ENCODE peak calls at places on chromosomes 4 and X, in ten cellular contexts. N is cardiac muscle cell; O is fibroblast of lung; B is uterus; S is adrenal gland; R is heart left ventricle; T is PC-3; W is naive thymus-derived CD4-positive, alpha-beta T cell; U is CD4-positive, CD25-positive, alpha-beta regulatory T cell; K is transverse colon. D is an unnamed sample.

GRCh38 chr4:783133-783541 is 42.8 kb downstream of the CPLX1 start:
- DNase-seq in N (no peak), O (no peak), B (no peak), S (no peak), R (no peak), T (no peak), W (no peak), U (no peak), K (no peak), D (no peak)

GRCh38 chrX:132671229-132671641 is 182.4 kb upstream of the MBNL3 start:
- DNase-seq in N (no peak), O (peak; percentile 33), B (no peak), S (no peak), R (no peak), T (peak; percentile 3), W (no peak), U (no peak), K (no peak), D (no peak)

GRCh38 chrX:153939573-153939972 is 4.7 kb upstream of the NAA10 start:
- DNase-seq in N (no peak), O (no peak), B (no peak), S (no peak), R (no peak), T (no peak), W (no peak), U (no peak), K (no peak), D (no peak)

GRCh38 chrX:12979011-12979629 is 4.2 kb downstream of the TMSB4X start:
- DNase-seq in N (no peak), O (no peak), B (no peak), S (no peak), R (no peak), T (no peak), W (no peak), U (no peak), K (no peak), D (no peak)

GRCh38 chr4:147683172-147683571 is 791 bp downstream of the PRMT9 start:
- DNase-seq in N (peak; percentile 36), O (peak; percentile 29), B (peak; percentile 29), S (peak; percentile 51), R (no peak), T (peak; percentile 8), W (peak; percentile 16), U (peak; percentile 50), K (peak; percentile 24), D (no peak)

GRCh38 chr4:136441629-136442282 is 1090.5 kb downstream of the PCDH18 start:
- DNase-seq in N (no peak), O (no peak), B (no peak), S (no peak), R (no peak), T (no peak), W (no peak), U (no peak), K (no peak), D (no peak)

GRCh38 chr4:661856-662761 is 12.0 kb downstream of the ATP5ME start:
- DNase-seq in N (no peak), O (no peak), B (no peak), S (no peak), R (peak; percentile 12), T (no peak), W (no peak), U (no peak), K (peak; percentile 4), D (no peak)

GRCh38 chr4:93384897-93385296 is 443.7 kb upstream of the ATOH1 start:
- DNase-seq in N (peak; percentile 3), O (peak; percentile 64), B (no peak), S (no peak), R (no peak), T (peak; percentile 65), W (no peak), U (no peak), K (no peak), D (peak; percentile 32)

GRCh38 chrX:2192584-2193272 is 308.0 kb downstream of the DHRSX start:
- DNase-seq in N (no peak), O (no peak), B (no peak), S (no peak), R (no peak), T (no peak), W (no peak), U (no peak), K (no peak), D (no peak)

DNA sequence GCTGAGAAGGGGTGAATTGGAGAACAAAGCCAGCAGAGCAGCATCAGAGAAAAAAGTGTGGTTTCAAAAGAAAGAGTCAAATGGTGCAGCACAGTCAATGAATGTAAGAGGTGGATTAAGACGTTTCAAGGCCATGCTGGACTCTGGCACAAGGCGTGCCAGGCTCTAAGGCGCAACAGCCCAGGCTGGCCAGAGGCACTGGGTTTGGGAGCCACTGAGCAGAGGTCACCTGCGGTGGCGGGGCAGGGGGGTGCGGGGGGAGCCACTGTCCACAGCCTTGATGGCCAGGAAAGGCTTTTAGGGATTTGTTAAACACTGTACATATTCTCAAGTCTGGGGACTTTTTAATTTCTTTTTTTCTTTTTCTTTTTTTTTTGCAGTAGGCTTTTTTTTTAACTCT is 222.5 kb upstream of the FAT1 start:
- DNase-seq in N (no peak), O (no peak), B (no peak), S (peak; percentile 33), R (no peak), T (no peak), W (no peak), U (no peak), K (peak; percentile 50), D (no peak)
- H3K4me1 ChIP-seq in N (peaks cover 17% of the 10 kb centered on the region), O (peaks cover 2% of the 10 kb centered on the region), B (no peaks in the 10 kb centered on the region), S (no peaks in the 10 kb centered on the region), R (peaks cover 8% of the 10 kb centered on the region), T (no peaks in the 10 kb centered on the region), W (no peaks in the 10 kb centered on the region), U (no peaks in the 10 kb centered on the region), K (peaks cover 39% of the 10 kb centered on the region), D (no peaks in the 10 kb centered on the region)

GRCh38 chrX:115948018-115948923 is 222.3 kb upstream of the AGTR2 start:
- DNase-seq in N (no peak), O (no peak), B (no peak), S (no peak), R (no peak), T (peak; percentile 67), W (no peak), U (peak; percentile 1), K (peak; percentile 34), D (no peak)

GRCh38 chrX:115957862-115958490 is 212.6 kb upstream of the AGTR2 start:
- DNase-seq in N (no peak), O (no peak), B (no peak), S (no peak), R (no peak), T (peak; percentile 62), W (no peak), U (no peak), K (no peak), D (no peak)

GRCh38 chrX:115949900-115950822 is 220.4 kb upstream of the AGTR2 start:
- DNase-seq in N (no peak), O (no peak), B (no peak), S (no peak), R (no peak), T (peak; percentile 35), W (no peak), U (no peak), K (peak; percentile 50), D (no peak)

DNA sequence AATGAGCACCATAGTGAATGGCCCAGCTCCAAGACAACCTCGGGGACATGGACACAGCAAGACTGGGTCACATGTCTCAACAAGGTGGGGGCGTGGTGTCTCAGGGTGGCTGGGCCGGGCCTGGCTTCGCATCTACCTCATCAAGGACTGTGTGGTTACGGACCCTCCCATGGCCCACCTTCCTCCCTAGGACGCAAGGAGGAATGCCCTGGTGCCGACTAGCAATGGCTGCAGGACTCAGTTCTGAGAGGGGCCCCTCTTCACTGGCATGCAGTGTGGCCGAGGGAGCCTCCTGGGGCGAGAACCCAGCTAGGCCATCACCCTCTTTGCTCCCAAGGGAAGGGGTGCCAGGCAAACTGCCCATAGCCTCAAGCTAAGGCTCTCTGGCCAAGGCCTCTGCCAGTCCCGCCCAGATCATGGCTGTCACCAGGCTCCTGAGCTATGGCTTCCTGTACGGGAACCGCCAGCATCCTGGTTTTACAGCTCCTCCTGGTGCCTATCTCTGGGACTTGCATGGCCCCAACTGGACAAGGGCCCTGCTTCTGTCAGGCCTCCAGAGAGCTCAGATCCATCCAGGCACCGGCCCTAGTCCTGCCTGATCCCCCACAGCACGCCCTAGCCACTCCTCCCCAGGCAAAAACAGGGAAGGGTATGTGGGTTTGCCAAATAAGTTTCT is 218.0 kb upstream of the AGTR2 start:
- DNase-seq in N (no peak), O (no peak), B (no peak), S (no peak), R (no peak), T (no peak), W (no peak), U (no peak), K (no peak), D (no peak)
- H3K27me3 ChIP-seq in N (no peaks in the 10 kb centered on the region), O (no peaks in the 10 kb centered on the region), B (no peaks in the 10 kb centered on the region), S (peaks cover 3% of the 10 kb centered on the region), R (peaks cover 9% of the 10 kb centered on the region), T (no peaks in the 10 kb centered on the region), W (no peaks in the 10 kb centered on the region), U (no peaks in the 10 kb centered on the region), K (no peaks in the 10 kb centered on the region), D (no peaks in the 10 kb centered on the region)

GRCh38 chr4:89300490-89300889 is 7.1 kb downstream of the GPRIN3 start:
- DNase-seq in N (no peak), O (no peak), B (no peak), S (no peak), R (no peak), T (no peak), W (no peak), U (no peak), K (no peak), D (no peak)
- H3K4me1 ChIP-seq in N (peaks cover 63% of the 10 kb centered on the region), O (no peaks in the 10 kb centered on the region), B (no peaks in the 10 kb centered on the region), S (no peaks in the 10 kb centered on the region), R (peaks cover 33% of the 10 kb centered on the region), T (no peaks in the 10 kb centered on the region), W (peaks cover 67% of the 10 kb centered on the region), U (peaks cover 97% of the 10 kb centered on the region), K (peaks cover 89% of the 10 kb centered on the region), D (no peaks in the 10 kb centered on the region)

GRCh38 chrX:42715689-42716022 is 62.3 kb downstream of the PPP1R2C start:
- DNase-seq in N (no peak), O (no peak), B (no peak), S (no peak), R (no peak), T (no peak), W (no peak), U (no peak), K (no peak), D (no peak)
- H3K27me3 ChIP-seq in N (no peaks in the 10 kb centered on the region), O (no peaks in the 10 kb centered on the region), B (peaks cover 6% of the 10 kb centered on the region), S (peaks cover 8% of the 10 kb centered on the region), R (peaks cover 13% of the 10 kb centered on the region), T (no peaks in the 10 kb centered on the region), W (no peaks in the 10 kb centered on the region), U (no peaks in the 10 kb centered on the region), K (no peaks in the 10 kb centered on the region), D (no peaks in the 10 kb centered on the region)

GRCh38 chr4:158682071-158682470 is 10.0 kb downstream of the ETFDH start:
- DNase-seq in N (no peak), O (no peak), B (no peak), S (no peak), R (no peak), T (no peak), W (no peak), U (no peak), K (no peak), D (no peak)
- H3K4me1 ChIP-seq in N (no peaks in the 10 kb centered on the region), O (no peaks in the 10 kb centered on the region), B (no peaks in the 10 kb centered on the region), S (peaks cover 8% of the 10 kb centered on the region), R (no peaks in the 10 kb centered on the region), T (no peaks in the 10 kb centered on the region), W (no peaks in the 10 kb centered on the region), U (no peaks in the 10 kb centered on the region), K (peaks cover 8% of the 10 kb centered on the region), D (no peaks in the 10 kb centered on the region)

DNA sequence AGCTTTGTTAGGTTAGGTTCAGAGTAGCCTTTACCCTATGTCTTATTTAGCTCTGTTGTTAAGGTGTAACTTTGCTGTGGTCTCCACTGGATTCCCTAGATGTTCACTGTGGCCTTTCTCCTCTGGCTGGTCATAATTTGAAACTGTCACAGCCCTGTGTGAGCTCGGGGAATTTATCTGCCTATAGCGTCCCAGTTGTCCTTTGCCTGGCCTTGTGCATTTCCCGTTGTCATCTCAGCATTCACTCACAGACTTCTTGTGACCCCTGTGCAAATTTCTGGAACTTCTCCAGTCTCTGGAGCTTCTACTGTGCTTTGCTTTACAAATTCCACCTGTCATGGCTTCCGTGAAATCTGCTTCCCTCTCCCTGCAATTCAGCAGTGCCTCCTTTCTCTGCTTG is 106.6 kb downstream of the WWC2 start:
- DNase-seq in N (no peak), O (no peak), B (no peak), S (peak; percentile 36), R (no peak), T (no peak), W (no peak), U (no peak), K (no peak), D (no peak)
- H3K27me3 ChIP-seq in N (no peaks in the 10 kb centered on the region), O (no peaks in the 10 kb centered on the region), B (no peaks in the 10 kb centered on the region), S (no peaks in the 10 kb centered on the region), R (no peaks in the 10 kb centered on the region), T (no peaks in the 10 kb centered on the region), W (no peaks in the 10 kb centered on the region), U (no peaks in the 10 kb centered on the region), K (no peaks in the 10 kb centered on the region), D (no peaks in the 10 kb centered on the region)

D was measured in foreskin keratinocyte.